ENCODE peak calls at places on chromosomes 2 and 18, in four cellular contexts. P, H, Y and N are unnamed samples.

GRCh38 chr2:126886201-126886905 is 12.3 kb upstream of the TEX51 start:
- DNase-seq in P (peak; percentile 73), H (peak; percentile 13), Y (no peak), N (no peak)

GRCh38 chr18:63433349-63433866 is 11.1 kb upstream of the VPS4B start:
- DNase-seq in P (no peak), Y (no peak), H (no peak), N (no peak)

GRCh38 chr18:13233746-13234527 is 15.4 kb downstream of the LDLRAD4 start:
- DNase-seq in P (no peak), H (no peak), Y (no peak), N (no peak)

GRCh38 chr2:237039301-237039906 is 46.3 kb upstream of the COPS8 start:
- DNase-seq in Y (no peak), H (no peak), P (no peak), N (no peak)

GRCh38 chr2:239910851-239911629 is 114.1 kb downstream of the NDUFA10 start:
- DNase-seq in Y (no peak), P (peak; percentile 15), H (no peak), N (no peak)

GRCh38 chr2:235493775-235494715 is at the start of gene AGAP1:
- DNase-seq in P (peak; percentile 85), Y (no peak), H (peak; percentile 74), N (peak; percentile 97)

GRCh38 chr2:189791338-189792042 is 7.2 kb downstream of the PMS1 start:
- DNase-seq in Y (no peak), H (no peak), P (no peak), N (no peak)

GRCh38 chr2:203344667-203345066 is 16.5 kb downstream of the ABI2 start:
- DNase-seq in Y (no peak), H (no peak), P (no peak), N (no peak)

GRCh38 chr18:13629841-13630747 is 96.3 kb downstream of the FAM210A start:
- DNase-seq in H (peak; percentile 67), Y (peak; percentile 48), P (peak; percentile 66), N (peak; percentile 91)

GRCh38 chr2:30270166-30270565 is 38.8 kb downstream of the LBH start:
- DNase-seq in P (no peak), H (no peak), Y (no peak), N (no peak)

GRCh38 chr2:235011929-235012631 is 60.3 kb downstream of the SH3BP4 start:
- DNase-seq in Y (no peak), P (no peak), H (no peak), N (peak; percentile 72)

GRCh38 chr2:189350515-189351209 is 90.6 kb upstream of the WDR75 start:
- DNase-seq in Y (no peak), P (no peak), H (no peak), N (no peak)

GRCh38 chr2:37764739-37765138 is 93.3 kb upstream of the CDC42EP3 start:
- DNase-seq in H (no peak), Y (no peak), P (no peak), N (no peak)

GRCh38 chr2:224948859-224949258 is 93.4 kb downstream of the DOCK10 start:
- DNase-seq in H (no peak), Y (no peak), P (no peak), N (no peak)

GRCh38 chr2:45778720-45779171 is 127.3 kb downstream of the PRKCE start:
- DNase-seq in Y (peak; percentile 11), H (peak; percentile 76), P (peak; percentile 77), N (peak; percentile 86)

GRCh38 chr2:175004980-175005832 is at the start of gene CHN1:
- DNase-seq in H (peak; percentile 66), Y (no peak), P (peak; percentile 76), N (peak; percentile 95)

GRCh38 chr18:34120294-34120693 is 104.4 kb downstream of the NOL4 start:
- DNase-seq in Y (no peak), P (no peak), H (no peak), N (no peak)

GRCh38 chr2:3633089-3633981 is 24.7 kb upstream of the ALLC start:
- DNase-seq in H (no peak), P (no peak), Y (no peak), N (no peak)

GRCh38 chr2:1231664-1232063 is 181.6 kb upstream of the TPO start:
- DNase-seq in Y (no peak), P (no peak), H (peak; percentile 9), N (no peak)

GRCh38 chr2:241148239-241148638 is 1.0 kb downstream of the PASK start:
- DNase-seq in P (peak; percentile 5), Y (no peak), H (no peak), N (no peak)

GRCh38 chr2:101619191-101619591 is 78.3 kb upstream of the MAP4K4 start:
- DNase-seq in P (no peak), Y (no peak), H (no peak), N (no peak)

GRCh38 chr2:64908406-64908805 is 80.8 kb upstream of the SLC1A4 start:
- DNase-seq in H (no peak), P (no peak), Y (no peak), N (no peak)

GRCh38 chr2:163351966-163352365 is 383.8 kb downstream of the FIGN start:
- DNase-seq in H (no peak), Y (no peak), P (no peak), N (no peak)

GRCh38 chr2:65025453-65026128 is 30.6 kb upstream of the CEP68 start:
- DNase-seq in Y (no peak), P (no peak), H (peak; percentile 27), N (no peak)

GRCh38 chr2:48199076-48199475 is 292.8 kb upstream of the FBXO11 start:
- DNase-seq in H (no peak), Y (no peak), P (no peak), N (no peak)

GRCh38 chr2:234966340-234966739 is 14.5 kb downstream of the SH3BP4 start:
- DNase-seq in Y (no peak), H (no peak), P (no peak), N (no peak)

GRCh38 chr18:64365106-64365505 is 216.2 kb upstream of the LINC00305 start:
- DNase-seq in H (no peak), P (no peak), Y (no peak), N (no peak)

GRCh38 chr2:162210385-162210784 is 32.9 kb downstream of the FAP start:
- DNase-seq in Y (no peak), H (no peak), P (no peak), N (no peak)

GRCh38 chr2:167550448-167550847 is 662.2 kb downstream of the XIRP2 start:
- DNase-seq in Y (no peak), P (no peak), H (peak; percentile 6), N (peak; percentile 20)

GRCh38 chr2:71923143-71923525 is 224.5 kb downstream of the CYP26B1 start:
- DNase-seq in P (no peak), H (no peak), Y (no peak), N (no peak)

GRCh38 chr2:71922501-71923142 is 225.0 kb downstream of the CYP26B1 start:
- DNase-seq in H (no peak), Y (no peak), P (no peak), N (no peak)

GRCh38 chr2:71923887-71924533 is 223.7 kb downstream of the CYP26B1 start:
- DNase-seq in P (peak; percentile 79), Y (peak; percentile 2), H (peak; percentile 76), N (peak; percentile 73)

GRCh38 chr2:71919701-71920100 is 228.0 kb downstream of the CYP26B1 start:
- DNase-seq in H (no peak), Y (no peak), P (no peak), N (no peak)

GRCh38 chr2:71922091-71922490 is 225.6 kb downstream of the CYP26B1 start:
- DNase-seq in H (no peak), P (no peak), Y (no peak), N (no peak)
- TF ChIP-seq MXI1 in H (no peak), P (no peak), Y (no peak), N (no peak)

DNA sequence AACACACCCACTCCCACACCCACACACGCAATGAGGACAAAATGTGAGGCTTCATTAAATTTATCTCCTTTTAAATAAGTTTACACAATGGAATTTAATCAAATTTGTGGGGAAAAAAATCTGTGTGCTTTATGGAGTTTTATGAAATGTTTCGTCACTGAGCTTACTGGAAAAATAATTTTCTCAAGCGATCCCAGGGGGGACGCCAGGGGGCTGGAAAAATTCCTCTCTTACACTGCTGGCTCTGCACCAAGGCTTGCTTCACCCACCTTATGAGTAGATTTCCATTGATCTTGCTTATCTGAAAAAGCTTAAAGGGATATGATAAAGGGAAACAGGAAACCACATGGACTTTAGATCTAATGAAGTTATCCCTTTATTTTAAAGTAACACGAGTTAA is 95.5 kb downstream of the CABYR start:
- DNase-seq in P (no peak), Y (no peak), H (peak; percentile 5), N (no peak)
- TF ChIP-seq RAD21 in P (no peak), Y (no peak), H (no peak), N (no peak)

GRCh38 chr18:32074206-32074605 is 17.5 kb upstream of the RNF138 start:
- DNase-seq in P (no peak), Y (no peak), H (no peak), N (no peak)

GRCh38 chr18:32067375-32068167 is 24.1 kb upstream of the RNF138 start:
- DNase-seq in H (no peak), Y (no peak), P (no peak), N (no peak)

GRCh38 chr18:32072321-32072720 is 19.4 kb upstream of the RNF138 start:
- DNase-seq in P (peak; percentile 30), H (peak; percentile 6), Y (no peak), N (no peak)
- TF ChIP-seq TAF1 in P (no peak), H (no peak), Y (no peak), N (no peak)

DNA sequence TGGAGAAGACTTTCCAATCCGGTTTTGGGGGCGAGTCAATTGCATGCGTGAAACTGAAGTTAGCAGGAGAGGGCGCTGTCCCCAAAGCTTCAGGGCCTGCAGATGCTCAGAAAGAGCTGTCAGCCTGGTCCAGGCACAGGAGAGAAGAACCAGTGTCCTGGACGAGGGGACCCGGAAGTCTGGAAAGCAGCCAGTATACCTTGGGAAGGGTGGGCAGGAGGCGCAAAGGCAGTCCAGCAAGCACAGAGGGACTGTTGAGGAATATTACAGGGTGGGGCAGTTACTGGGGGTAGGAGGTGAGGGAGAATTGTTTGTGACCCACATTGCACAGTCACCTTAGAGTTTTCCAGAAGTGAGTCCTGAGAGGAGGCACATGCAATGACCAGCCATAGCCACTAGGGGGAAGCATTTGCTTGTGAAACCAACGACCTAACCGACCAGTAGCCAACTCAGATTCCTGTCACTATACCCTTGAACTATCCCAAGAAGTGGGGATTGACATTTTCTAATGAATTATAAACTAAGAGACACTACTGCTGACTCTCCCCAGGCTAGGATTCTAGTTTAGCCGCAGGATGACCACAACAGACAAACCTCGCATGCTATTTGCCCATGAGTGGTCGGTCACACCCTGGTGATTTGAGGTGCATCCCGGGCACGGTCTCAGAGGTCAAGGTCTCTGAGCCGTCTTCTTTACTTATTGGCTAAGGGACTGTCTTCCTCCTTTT is 172.8 kb downstream of the RDH14 start:
- DNase-seq in H (peak; percentile 71), Y (peak; percentile 23), P (peak; percentile 75), N (peak; percentile 65)
- TF ChIP-seq MXI1 in H (no peak), Y (no peak), P (no peak), N (peak; percentile 26)

DNA sequence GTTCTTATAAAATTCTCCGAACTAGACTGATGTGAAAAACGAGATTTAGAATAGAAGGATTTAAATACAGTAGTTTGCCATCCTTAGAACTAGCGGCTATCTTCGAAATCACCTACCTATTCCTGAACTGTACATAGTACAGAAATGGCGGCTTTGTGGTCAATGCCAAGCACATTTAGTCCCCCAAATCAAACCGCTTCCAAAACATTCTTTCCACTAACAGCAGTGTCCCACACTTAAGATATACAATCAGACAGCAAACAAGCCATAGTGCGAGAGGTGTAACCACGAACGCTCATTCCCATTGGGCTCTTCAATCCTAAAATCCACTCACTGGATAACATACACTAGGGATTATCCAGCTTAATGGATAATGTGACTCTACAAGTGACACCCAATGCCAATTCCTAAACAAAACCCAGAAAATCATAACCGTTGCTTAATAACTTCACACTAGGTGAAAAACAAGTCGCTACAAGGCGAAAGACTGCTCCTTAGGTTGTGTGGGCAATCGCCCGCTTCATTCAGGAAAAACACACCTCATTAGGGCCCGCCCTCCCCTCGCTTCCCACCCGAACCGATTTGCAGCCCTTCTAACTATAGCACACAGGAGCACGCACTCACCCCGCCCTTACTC is 2.0 kb downstream of the XPO1 start:
- DNase-seq in H (peak; percentile 20), Y (no peak), P (peak; percentile 95), N (peak; percentile 10)
- TF ChIP-seq RAD21 in H (no peak), Y (no peak), P (no peak), N (no peak)